ENCODE peak calls at places on chromosomes 7 and 10, in four cellular contexts. One of them, this sample, is unnamed. For H3K4me1, the result is how much of the 10 kb centered on the place peaks cover.

GRCh38 chr10:131810036-131810804 is 90.6 kb upstream of the PPP2R2D start:
- DNase-seq in upper lobe of right lung: peak
- DNase-seq in fibroblast of lung: no peak
- DNase-seq in body of pancreas: no peak
- DNase-seq in this sample: no peak

GRCh38 chr7:111863269-111863668 is 301.0 kb upstream of the IMMP2L start:
- DNase-seq in fibroblast of lung: no peak
- DNase-seq in upper lobe of right lung: no peak
- DNase-seq in body of pancreas: no peak
- DNase-seq in this sample: no peak

GRCh38 chr7:123711832-123712293 is 36.9 kb downstream of the WASL start:
- DNase-seq in fibroblast of lung: peak
- DNase-seq in body of pancreas: no peak
- DNase-seq in upper lobe of right lung: no peak
- DNase-seq in this sample: no peak

GRCh38 chr10:95319239-95319638 is 28.4 kb upstream of the PDLIM1 start:
- DNase-seq in body of pancreas: no peak
- DNase-seq in upper lobe of right lung: no peak
- DNase-seq in fibroblast of lung: no peak
- DNase-seq in this sample: peak

GRCh38 chr7:129748710-129749109 is 137.2 kb downstream of the NRF1 start:
- DNase-seq in fibroblast of lung: no peak
- DNase-seq in upper lobe of right lung: no peak
- DNase-seq in body of pancreas: no peak
- DNase-seq in this sample: peak

GRCh38 chr10:110501142-110501937 is 3.6 kb downstream of the DUSP5 start:
- DNase-seq in upper lobe of right lung: peak
- DNase-seq in fibroblast of lung: peak
- DNase-seq in body of pancreas: peak
- DNase-seq in this sample: peak

GRCh38 chr10:93816123-93816747 is 58.5 kb downstream of the LGI1 start:
- DNase-seq in upper lobe of right lung: peak
- DNase-seq in fibroblast of lung: peak
- DNase-seq in body of pancreas: peak
- DNase-seq in this sample: peak

GRCh38 chr10:7318836-7319235 is 92.0 kb downstream of the SFMBT2 start:
- DNase-seq in upper lobe of right lung: no peak
- DNase-seq in fibroblast of lung: no peak
- DNase-seq in body of pancreas: no peak
- DNase-seq in this sample: no peak

GRCh38 chr7:151736403-151736909 is 140.5 kb downstream of the PRKAG2 start:
- DNase-seq in fibroblast of lung: peak
- DNase-seq in body of pancreas: peak
- DNase-seq in upper lobe of right lung: no peak
- DNase-seq in this sample: peak

GRCh38 chr10:113302062-113302461 is 250.8 kb upstream of the HABP2 start:
- DNase-seq in body of pancreas: no peak
- DNase-seq in upper lobe of right lung: no peak
- DNase-seq in fibroblast of lung: no peak
- DNase-seq in this sample: no peak

GRCh38 chr10:43855667-43856210 is 207.1 kb upstream of the ZNF32 start:
- DNase-seq in body of pancreas: no peak
- DNase-seq in upper lobe of right lung: no peak
- DNase-seq in fibroblast of lung: no peak
- DNase-seq in this sample: no peak

GRCh38 chr10:46556515-46557318 is at the start of gene GPRIN2:
- DNase-seq in upper lobe of right lung: peak
- DNase-seq in fibroblast of lung: no peak
- DNase-seq in body of pancreas: peak
- DNase-seq in this sample: no peak

GRCh38 chr7:147014596-147014995 is 898.0 kb downstream of the CNTNAP2 start:
- DNase-seq in body of pancreas: no peak
- DNase-seq in fibroblast of lung: no peak
- DNase-seq in upper lobe of right lung: no peak
- DNase-seq in this sample: no peak

GRCh38 chr7:26348234-26348851 is 56.7 kb downstream of the SNX10 start:
- DNase-seq in body of pancreas: peak
- DNase-seq in fibroblast of lung: no peak
- DNase-seq in upper lobe of right lung: no peak
- DNase-seq in this sample: no peak

GRCh38 chr7:152158801-152159587 is 133.5 kb downstream of the GALNT11 start:
- DNase-seq in upper lobe of right lung: no peak
- DNase-seq in fibroblast of lung: no peak
- DNase-seq in body of pancreas: no peak
- DNase-seq in this sample: no peak

GRCh38 chr7:30956704-30957103 is 7.0 kb upstream of the GHRHR start:
- DNase-seq in body of pancreas: no peak
- DNase-seq in fibroblast of lung: no peak
- DNase-seq in upper lobe of right lung: no peak
- DNase-seq in this sample: no peak

DNA sequence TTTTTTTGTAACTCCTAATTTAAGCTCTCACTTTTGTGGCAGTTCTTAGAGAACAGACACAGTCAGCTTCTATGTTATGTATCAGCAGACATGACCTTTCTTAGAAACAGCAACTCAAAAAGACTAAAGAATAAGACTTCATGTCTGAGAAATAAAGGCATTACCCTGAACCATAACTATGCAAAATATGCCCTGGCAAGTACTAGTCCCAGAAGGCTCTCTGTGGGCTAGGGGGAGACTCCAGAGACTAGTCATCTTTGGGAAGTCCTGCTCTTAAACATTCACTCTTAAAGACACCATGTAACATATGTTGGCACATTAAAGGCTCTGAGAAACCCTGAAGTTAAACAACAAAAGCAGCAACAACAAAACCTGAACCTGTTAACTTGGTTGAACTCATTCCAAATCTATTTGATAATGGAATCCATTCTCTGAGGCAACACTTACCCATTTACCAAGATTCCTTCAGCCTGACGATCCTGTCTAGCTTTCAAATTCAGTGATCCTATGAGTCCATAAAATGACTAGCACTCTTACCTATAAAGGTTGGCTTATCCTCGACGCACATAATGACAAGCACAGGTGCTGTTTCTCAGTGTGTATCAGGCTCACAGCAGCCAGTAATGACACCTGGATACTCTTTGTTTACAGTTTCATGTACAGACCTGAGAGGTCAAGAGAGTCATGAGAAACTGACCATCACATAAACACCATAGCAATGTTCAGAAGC is 62.3 kb downstream of the OSBPL3 start:
- DNase-seq in fibroblast of lung: peak
- DNase-seq in body of pancreas: no peak
- DNase-seq in upper lobe of right lung: no peak
- DNase-seq in this sample: no peak
- H3K27ac ChIP-seq in fibroblast of lung: no peak
- H3K27ac ChIP-seq in body of pancreas: no peak
- H3K27ac ChIP-seq in upper lobe of right lung: no peak
- H3K27ac ChIP-seq in this sample: no peak

DNA sequence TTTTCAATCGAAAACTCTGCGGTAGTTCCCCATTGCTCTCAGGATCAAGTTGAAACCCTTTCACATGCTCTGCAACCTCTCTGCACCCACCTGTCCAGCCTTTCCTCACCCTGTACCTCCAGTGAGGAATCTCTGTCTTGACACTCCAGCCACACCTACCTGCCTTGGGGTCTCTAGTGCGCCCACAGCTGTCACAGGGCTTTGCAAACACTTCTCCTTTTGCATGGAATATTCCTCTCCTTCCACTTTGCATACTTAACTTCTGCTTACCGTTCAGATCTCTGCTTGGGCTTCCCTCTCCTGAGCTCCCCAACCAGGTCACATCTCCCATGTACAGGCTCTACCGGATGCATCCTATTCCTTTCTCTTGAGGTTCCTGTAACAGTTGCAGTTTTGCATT is 6.6 kb upstream of the ZYX start:
- DNase-seq in body of pancreas: no peak
- DNase-seq in fibroblast of lung: no peak
- DNase-seq in upper lobe of right lung: no peak
- DNase-seq in this sample: no peak
- H3K4me1 ChIP-seq in body of pancreas: under half
- H3K4me1 ChIP-seq in fibroblast of lung: under half
- H3K4me1 ChIP-seq in upper lobe of right lung: under half
- H3K4me1 ChIP-seq in this sample: under half

GRCh38 chr7:102874966-102875365 is 37.8 kb upstream of the LRRC17 start:
- DNase-seq in upper lobe of right lung: no peak
- DNase-seq in fibroblast of lung: peak
- DNase-seq in body of pancreas: no peak
- DNase-seq in this sample: peak
- H3K27ac ChIP-seq in upper lobe of right lung: no peak
- H3K27ac ChIP-seq in fibroblast of lung: peak
- H3K27ac ChIP-seq in body of pancreas: no peak
- H3K27ac ChIP-seq in this sample: peak

GRCh38 chr10:80172896-80173295 is 32.4 kb downstream of the ANXA11 start:
- DNase-seq in upper lobe of right lung: no peak
- DNase-seq in body of pancreas: no peak
- DNase-seq in fibroblast of lung: no peak
- DNase-seq in this sample: no peak
- H3K4me1 ChIP-seq in upper lobe of right lung: under half
- H3K4me1 ChIP-seq in body of pancreas: under half
- H3K4me1 ChIP-seq in fibroblast of lung: under half
- H3K4me1 ChIP-seq in this sample: under half

This sample was measured in SJCRH30.